ENCODE peak calls at places on chromosomes 3 and 15, in six cellular contexts. K is HCT116, O is endothelial cell of umbilical vein, B is left ventricle myocardium inferior, I is neural progenitor cell, G is GM12878. Z is an unnamed sample.

GRCh38 chr15:80418892-80419537 is 14.8 kb downstream of the ARNT2 start:
- DNase-seq in K (peak), I (peak), G (no peak), O (peak), B (no peak), Z (peak)

GRCh38 chr15:78739206-78739605 is 72.1 kb downstream of the ADAMTS7 start:
- DNase-seq in O (no peak), K (no peak), G (no peak), B (no peak), I (no peak), Z (no peak)

GRCh38 chr3:160227389-160227788 is 2.2 kb downstream of the C3orf80 start:
- DNase-seq in B (no peak), K (no peak), O (no peak), I (no peak), G (no peak), Z (no peak)

GRCh38 chr3:198064420-198064819 is 104.4 kb downstream of the LMLN start:
- DNase-seq in G (no peak), K (no peak), I (no peak), O (no peak), B (no peak), Z (no peak)

GRCh38 chr15:52295421-52295991 is at the start of gene MYO5C:
- DNase-seq in I (peak), B (peak), G (no peak), O (peak), K (peak), Z (peak)

GRCh38 chr3:149572796-149573414 is 84.9 kb downstream of the WWTR1 start:
- DNase-seq in O (peak), B (no peak), G (no peak), I (no peak), K (no peak), Z (peak)

GRCh38 chr15:67085237-67085817 is 19.9 kb downstream of the SMAD3 start:
- DNase-seq in G (no peak), I (no peak), K (no peak), B (no peak), O (no peak), Z (no peak)

GRCh38 chr15:65962187-65962586 is 92.9 kb downstream of the RAB11A start:
- DNase-seq in B (no peak), O (peak), I (no peak), K (no peak), G (no peak), Z (peak)

GRCh38 chr15:60399931-60400330 is 2.1 kb upstream of the ANXA2 start:
- DNase-seq in B (no peak), G (no peak), K (no peak), O (peak), I (no peak), Z (peak)

GRCh38 chr15:61037031-61037430 is 192.1 kb downstream of the RORA start:
- DNase-seq in G (no peak), O (peak), I (no peak), K (no peak), B (no peak), Z (no peak)

GRCh38 chr3:42745291-42745745 is 27.7 kb downstream of the CCDC13 start:
- DNase-seq in I (no peak), K (no peak), O (no peak), G (no peak), B (no peak), Z (no peak)

GRCh38 chr3:153072382-153072781 is 89.6 kb upstream of the RAP2B start:
- DNase-seq in K (no peak), I (no peak), B (no peak), O (no peak), G (no peak), Z (no peak)

GRCh38 chr3:18098960-18099587 is 326.1 kb downstream of the SATB1 start:
- DNase-seq in G (no peak), I (no peak), O (no peak), B (no peak), K (peak), Z (peak)

GRCh38 chr15:77569647-77570186 is 63.0 kb downstream of the LINGO1 start:
- DNase-seq in B (no peak), K (no peak), O (no peak), G (no peak), I (no peak), Z (no peak)

GRCh38 chr3:112042842-112043280 is 8.3 kb downstream of the TMPRSS7 start:
- DNase-seq in O (no peak), I (no peak), G (no peak), K (no peak), B (no peak), Z (no peak)

GRCh38 chr3:31968391-31968926 is 12.6 kb downstream of the OSBPL10 start:
- DNase-seq in I (no peak), G (no peak), K (no peak), B (no peak), O (peak), Z (no peak)

GRCh38 chr3:48997714-48998637 is 7.9 kb downstream of the P4HTM start:
- DNase-seq in G (no peak), B (no peak), I (peak), O (no peak), K (no peak), Z (no peak)

DNA sequence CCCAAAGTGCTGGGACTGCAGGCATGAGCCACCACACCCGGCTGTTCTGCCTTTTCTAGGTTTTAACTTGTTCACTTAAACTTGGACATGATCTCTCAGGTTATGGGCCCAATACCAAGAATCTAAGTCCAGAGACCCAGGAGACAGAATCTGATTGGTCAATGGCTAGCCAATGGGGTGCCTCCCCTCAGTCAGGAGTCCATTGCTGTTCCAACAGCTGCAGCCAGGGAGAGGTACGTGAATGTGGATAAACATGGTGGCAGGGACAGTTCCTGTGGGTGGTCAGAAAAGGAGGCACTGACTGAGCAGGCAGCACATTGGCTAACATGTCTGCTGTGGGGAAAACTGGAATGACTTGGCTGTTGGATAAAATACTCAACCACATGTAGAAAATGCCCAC is 140.3 kb downstream of the RPLP1 start:
- DNase-seq in I (no peak), K (no peak), O (no peak), B (no peak), G (no peak), Z (no peak)
- TF ChIP-seq CTCF in I (no peak), K (peak), O (no peak), B (no peak), G (no peak), Z (no peak)

DNA sequence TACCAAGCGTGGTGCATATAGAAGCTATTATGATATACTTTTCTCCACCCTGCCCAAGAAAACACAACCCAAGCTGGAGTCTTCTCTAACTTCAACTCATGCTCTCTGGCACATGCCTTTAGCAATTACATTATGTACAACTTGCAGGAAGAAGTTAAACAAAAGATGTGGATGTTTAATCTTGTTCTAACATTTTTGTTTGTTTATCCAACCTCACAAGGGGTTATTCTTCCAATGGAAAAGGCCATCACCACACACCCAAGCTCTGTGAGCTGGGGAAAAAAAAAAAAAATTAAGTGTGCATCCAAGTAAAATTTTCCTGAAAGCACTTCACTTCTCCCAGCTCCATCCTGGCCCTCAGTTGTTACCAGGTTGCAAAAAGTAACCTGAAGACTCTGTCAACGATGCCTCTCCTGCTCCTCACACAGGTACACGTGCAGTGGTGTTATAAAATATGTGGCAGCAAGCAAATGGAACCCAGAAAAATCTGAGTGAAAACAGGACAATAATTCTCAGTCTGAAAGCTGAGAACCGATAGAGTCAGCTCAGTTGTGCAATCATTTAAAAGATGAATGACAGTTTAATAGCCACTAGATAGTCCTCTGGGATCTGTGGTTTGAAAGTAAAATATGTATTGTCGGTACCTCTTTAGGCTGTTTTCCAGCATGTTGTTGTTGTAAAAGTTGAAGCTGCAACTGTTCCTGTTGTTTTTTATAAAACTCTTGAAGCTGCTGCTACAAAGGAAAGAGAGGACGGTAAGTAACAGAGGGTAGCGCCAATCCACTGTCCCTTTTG is 531.4 kb downstream of the FOXP1 start:
- DNase-seq in I (no peak), B (no peak), G (no peak), K (no peak), O (peak), Z (peak)
- H3K27ac ChIP-seq in I (no peak), B (peak), G (no peak), K (no peak), O (peak), Z (no peak)

GRCh38 chr3:155079795-155080546 is at the start of gene MME:
- DNase-seq in B (peak), G (no peak), K (no peak), O (peak), I (peak), Z (peak)

GRCh38 chr3:155075200-155075599 is 4.9 kb upstream of the MME start:
- DNase-seq in O (no peak), B (no peak), G (no peak), I (no peak), K (no peak), Z (no peak)

GRCh38 chr3:155076888-155077287 is 3.2 kb upstream of the MME start:
- DNase-seq in K (no peak), O (no peak), I (no peak), G (no peak), B (no peak), Z (no peak)

GRCh38 chr3:155080692-155081091 is 573 bp downstream of the MME start:
- DNase-seq in K (no peak), O (peak), G (no peak), B (no peak), I (no peak), Z (no peak)

GRCh38 chr3:155078959-155079794 is 942 bp upstream of the MME start:
- DNase-seq in O (peak), B (no peak), K (no peak), I (peak), G (no peak), Z (peak)
- TF ChIP-seq CTCF in O (no peak), B (no peak), K (no peak), I (peak), G (no peak), Z (no peak)

DNA sequence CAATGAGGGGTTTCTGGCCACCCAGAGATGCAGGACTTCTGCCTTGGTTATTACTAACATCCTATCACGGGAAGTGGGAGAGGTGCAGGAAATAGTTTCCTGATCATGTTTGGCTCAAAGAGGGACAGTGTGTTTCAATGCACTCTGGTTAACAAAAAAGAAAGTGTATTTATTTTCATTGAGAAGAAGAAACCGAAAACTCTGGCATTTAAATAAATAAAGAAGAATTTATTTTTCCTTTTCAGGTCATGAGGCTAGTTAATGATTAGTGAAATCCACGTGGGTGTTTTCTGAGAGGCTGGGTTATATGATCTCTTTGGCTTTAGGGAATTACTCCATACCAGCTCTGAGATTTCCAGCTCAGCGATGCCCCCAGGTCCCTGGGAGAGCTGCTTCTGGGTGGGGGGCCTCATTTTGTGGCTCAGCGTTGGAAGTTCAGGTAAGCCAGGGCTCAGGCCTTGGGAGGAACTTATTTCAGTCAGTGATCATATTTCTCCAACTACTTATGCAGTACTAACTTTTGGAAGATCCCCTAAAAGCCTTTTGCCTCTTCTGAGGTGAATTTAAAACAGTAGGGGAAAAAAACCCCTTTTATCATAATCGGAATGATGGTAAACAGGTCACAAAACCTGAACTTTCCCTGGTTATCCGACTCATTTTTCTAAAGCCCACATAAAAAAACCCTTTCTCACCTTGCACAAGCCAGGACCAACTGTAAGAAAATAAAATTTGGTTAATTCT is at the start of gene PLA1A:
- DNase-seq in K (no peak), I (no peak), O (peak), B (no peak), G (no peak), Z (no peak)
- H3K27ac ChIP-seq in K (no peak), I (no peak), O (peak), B (peak), G (peak), Z (no peak)

GRCh38 chr15:63504247-63504978 is at the start of gene USP3:
- DNase-seq in K (peak), B (peak), I (peak), O (peak), G (no peak), Z (peak)
- TF ChIP-seq CTCF in K (no peak), B (peak), I (peak), O (peak), G (peak), Z (peak)

GRCh38 chr3:46928297-46928696 is 48.2 kb downstream of the CCDC12 start:
- DNase-seq in I (no peak), K (no peak), G (peak), O (no peak), B (no peak), Z (no peak)

GRCh38 chr3:46926039-46926438 is 48.5 kb downstream of the PTH1R start:
- DNase-seq in B (no peak), O (peak), G (no peak), I (no peak), K (no peak), Z (no peak)

GRCh38 chr3:46927718-46928073 is 48.8 kb downstream of the CCDC12 start:
- DNase-seq in O (no peak), B (no peak), K (no peak), G (no peak), I (no peak), Z (no peak)

GRCh38 chr3:46926447-46926846 is 48.9 kb downstream of the PTH1R start:
- DNase-seq in I (no peak), G (no peak), O (no peak), K (no peak), B (no peak), Z (no peak)

GRCh38 chr3:46926871-46927717 is 49.5 kb downstream of the CCDC12 start:
- DNase-seq in K (no peak), B (no peak), O (peak), I (no peak), G (peak), Z (no peak)
- H3K27ac ChIP-seq in K (no peak), B (peak), O (peak), I (no peak), G (peak), Z (peak)

Z was measured in RWPE1.